ENCODE peak calls at places on chromosomes 4 and X, in ten cellular contexts. C is lower lobe of right lung; M is aorta; N is Peyer's patch; Q is GM23338; Y is CD8-positive, alpha-beta T cell; E is thoracic aorta; K is A549; D is suprapubic skin; L is naive thymus-derived CD4-positive, alpha-beta T cell. O is an unnamed sample.

GRCh38 chr4:105715692-105716278 is 7.2 kb downstream of the GSTCD start:
- DNase-seq in E (no peak), Y (no peak), K (peak; percentile 22), N (no peak), Q (peak; percentile 9), D (no peak), M (no peak), C (no peak), L (peak; percentile 27), O (no peak)

GRCh38 chrX:15989716-15990115 is 133.6 kb upstream of the GRPR start:
- DNase-seq in N (no peak), Q (no peak), E (no peak), C (no peak), L (no peak), M (no peak), K (no peak), Y (no peak), D (no peak), O (no peak)

GRCh38 chr4:32462944-32463343 is 1742.8 kb downstream of the PCDH7 start:
- DNase-seq in N (no peak), K (peak; percentile 9), L (no peak), D (no peak), M (no peak), Y (no peak), E (no peak), C (no peak), Q (peak; percentile 69), O (no peak)

GRCh38 chrX:139724626-139725025 is 16.7 kb upstream of the MCF2 start:
- DNase-seq in E (no peak), D (no peak), C (no peak), Y (no peak), L (no peak), Q (no peak), M (no peak), N (no peak), K (no peak), O (no peak)

GRCh38 chr4:77073106-77073858 is 2.5 kb downstream of the CCNI start:
- DNase-seq in L (no peak), N (no peak), M (no peak), E (no peak), Y (no peak), C (no peak), D (no peak), K (no peak), Q (no peak), O (no peak)

GRCh38 chr4:44661940-44662622 is 10.7 kb upstream of the YIPF7 start:
- DNase-seq in Q (no peak), L (no peak), M (no peak), D (no peak), N (no peak), E (no peak), C (no peak), K (peak; percentile 17), Y (no peak), O (no peak)

GRCh38 chrX:13652256-13653021 is 502 bp upstream of the TCEANC start:
- DNase-seq in Q (no peak), E (no peak), L (no peak), K (peak; percentile 41), N (no peak), C (no peak), M (no peak), D (no peak), Y (no peak), O (no peak)

GRCh38 chr4:52983563-52984303 is 121.6 kb downstream of the RASL11B start:
- DNase-seq in K (peak; percentile 48), D (no peak), C (no peak), Q (peak; percentile 89), E (no peak), N (no peak), Y (no peak), M (no peak), L (peak; percentile 48), O (no peak)

GRCh38 chr4:2285665-2286381 is 23.9 kb upstream of the MXD4 start:
- DNase-seq in D (no peak), L (no peak), Q (no peak), Y (no peak), M (peak; percentile 47), N (no peak), C (peak; percentile 39), K (no peak), E (no peak), O (peak; percentile 61)

GRCh38 chr4:2286904-2287593 is 25.1 kb upstream of the MXD4 start:
- DNase-seq in M (peak; percentile 17), C (no peak), N (no peak), E (no peak), D (peak; percentile 72), Y (no peak), L (no peak), Q (no peak), K (no peak), O (peak; percentile 47)

GRCh38 chr4:2284161-2284933 is 22.4 kb upstream of the MXD4 start:
- DNase-seq in L (no peak), Q (no peak), N (no peak), K (no peak), Y (no peak), E (no peak), M (peak; percentile 32), D (no peak), C (peak; percentile 22), O (peak; percentile 26)

GRCh38 chr4:2283199-2283711 is 21.3 kb upstream of the MXD4 start:
- DNase-seq in D (no peak), E (no peak), C (peak; percentile 2), K (no peak), Q (no peak), Y (no peak), N (no peak), M (peak; percentile 9), L (no peak), O (peak; percentile 1)

GRCh38 chr4:2284934-2285664 is 23.2 kb upstream of the MXD4 start:
- DNase-seq in M (peak; percentile 35), L (no peak), C (peak; percentile 23), K (no peak), D (no peak), N (no peak), E (no peak), Y (no peak), Q (no peak), O (no peak)
- H3K27ac ChIP-seq in M (no peak overlapping the region), L (no peak overlapping the region), C (no peak overlapping the region), K (no peak overlapping the region), D (no peak overlapping the region), N (no peak overlapping the region), E (no peak overlapping the region), Y (no peak overlapping the region), Q (no peak overlapping the region), O (no peak overlapping the region)

GRCh38 chr4:181823183-181823582 is 420.0 kb upstream of the TENM3 start:
- DNase-seq in K (no peak), Q (peak; percentile 52), E (no peak), D (no peak), Y (no peak), M (no peak), C (no peak), N (no peak), L (no peak), O (no peak)

GRCh38 chr4:181820518-181820917 is 422.7 kb upstream of the TENM3 start:
- DNase-seq in E (no peak), N (no peak), L (no peak), C (no peak), M (no peak), Y (no peak), K (no peak), D (no peak), Q (peak; percentile 13), O (no peak)

GRCh38 chr4:181819951-181820350 is 423.3 kb upstream of the TENM3 start:
- DNase-seq in L (no peak), D (no peak), E (no peak), Q (no peak), M (no peak), K (no peak), Y (no peak), C (no peak), N (no peak), O (no peak)

GRCh38 chr4:181822005-181822375 is 421.2 kb upstream of the TENM3 start:
- DNase-seq in C (no peak), K (no peak), D (no peak), L (no peak), M (no peak), E (no peak), N (no peak), Y (no peak), Q (no peak), O (no peak)

DNA sequence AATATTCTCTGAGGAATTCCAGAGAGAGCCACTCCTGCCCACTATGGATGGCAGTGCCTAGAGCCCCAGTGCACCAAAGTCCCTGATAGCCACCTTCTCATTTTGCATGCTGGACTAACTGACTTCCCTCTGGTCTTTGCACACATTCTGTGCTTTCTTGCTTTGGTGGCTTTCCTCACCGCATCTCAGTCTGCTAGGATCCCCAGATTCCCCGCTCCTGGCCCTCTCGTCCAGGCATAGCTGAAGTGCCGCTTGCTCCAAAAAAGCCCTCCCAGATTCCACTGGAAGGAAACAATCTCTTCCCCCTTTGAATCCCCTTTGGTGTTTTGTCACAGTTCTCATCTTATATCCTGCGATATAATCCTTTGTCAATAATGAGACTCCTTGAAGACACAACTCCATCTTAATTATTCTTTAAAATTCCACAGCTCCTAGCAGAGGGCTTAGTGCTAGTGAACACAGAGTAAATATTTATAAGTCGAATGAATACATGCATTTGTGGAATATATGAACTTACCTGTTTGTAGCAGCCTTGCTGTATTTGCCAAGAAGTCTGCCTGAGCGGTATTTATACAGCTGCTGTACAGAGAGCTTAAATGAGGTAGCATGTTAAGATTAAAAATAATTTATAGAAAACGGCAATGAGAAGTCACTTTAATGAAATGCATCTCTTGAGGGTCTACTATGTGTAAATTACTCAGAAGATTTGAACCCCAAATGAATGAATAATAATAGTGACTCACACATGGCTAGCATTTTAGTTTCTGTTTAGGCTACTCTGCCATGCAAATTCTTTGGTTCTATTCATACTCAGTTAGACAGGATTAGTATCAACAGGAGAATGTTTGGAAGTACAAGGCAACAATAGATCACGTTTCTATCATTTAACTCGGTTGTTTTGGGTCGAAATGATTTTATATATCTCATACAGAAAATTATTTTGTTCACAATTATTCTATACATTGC is 421.9 kb upstream of the TENM3 start:
- DNase-seq in E (no peak), C (no peak), D (no peak), K (no peak), M (no peak), Q (peak; percentile 22), Y (no peak), N (no peak), L (no peak), O (no peak)
- H3K27ac ChIP-seq in E (no peak overlapping the region), C (no peak overlapping the region), D (no peak overlapping the region), K (no peak overlapping the region), M (no peak overlapping the region), Q (peak overlapping the region; percentile 32), Y (no peak overlapping the region), N (no peak overlapping the region), L (no peak overlapping the region), O (no peak overlapping the region)

GRCh38 chrX:154360155-154360713 is 14.2 kb downstream of the FLNA start:
- DNase-seq in E (no peak), K (no peak), M (no peak), N (no peak), L (no peak), Q (no peak), C (no peak), D (no peak), Y (no peak), O (no peak)
- H3K27ac ChIP-seq in E (peak overlapping the region; percentile 47), K (no peak overlapping the region), M (no peak overlapping the region), N (no peak overlapping the region), L (no peak overlapping the region), Q (no peak overlapping the region), C (no peak overlapping the region), D (no peak overlapping the region), Y (no peak overlapping the region), O (no peak overlapping the region)

DNA sequence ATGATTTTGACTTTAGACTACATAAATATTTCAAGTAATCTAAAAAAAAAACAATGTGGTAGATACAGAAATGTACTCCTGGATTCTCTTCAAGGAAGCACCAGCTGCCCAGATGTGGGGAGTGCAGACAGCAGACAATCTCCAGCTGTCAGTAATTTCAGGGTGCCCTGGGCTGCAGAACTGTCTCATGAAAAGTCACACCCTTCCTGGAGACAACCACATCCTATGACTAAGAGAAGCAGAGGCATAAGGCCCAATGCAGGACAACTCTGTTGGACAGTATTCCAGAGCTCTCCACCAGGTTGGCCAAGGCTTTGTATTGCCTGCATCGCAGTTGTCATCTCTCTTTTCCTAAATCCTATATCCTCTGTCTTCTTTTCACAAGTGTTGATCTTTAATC is 34.4 kb upstream of the BLTP1 start:
- DNase-seq in N (no peak), K (no peak), L (no peak), M (no peak), C (no peak), Q (no peak), Y (peak; percentile 12), D (no peak), E (no peak), O (no peak)
- H3K27ac ChIP-seq in N (no peak overlapping the region), K (no peak overlapping the region), L (no peak overlapping the region), M (no peak overlapping the region), C (no peak overlapping the region), Q (no peak overlapping the region), Y (no peak overlapping the region), D (no peak overlapping the region), E (no peak overlapping the region), O (no peak overlapping the region)